ENCODE peak calls at places on chromosome 20, in seven cellular contexts. U is sigmoid colon, P is heart left ventricle, M is adrenal gland, S is heart right ventricle, T is IMR-90, H is aorta. O is an unnamed sample.

GRCh38 chr20:35968930-35969329 is 540 bp downstream of the CNBD2 start:
- DNase-seq in U (no peak), P (no peak), M (no peak), S (no peak), T (no peak), H (no peak), O (no peak)

GRCh38 chr20:25629816-25630499 is 6.1 kb upstream of the NANP start:
- DNase-seq in U (no peak), P (no peak), M (no peak), S (no peak), T (no peak), H (no peak), O (no peak)

GRCh38 chr20:3461911-3462677 is 8.7 kb upstream of the ATRN start:
- DNase-seq in U (no peak), P (no peak), M (peak; percentile 80), S (no peak), T (no peak), H (no peak), O (no peak)

GRCh38 chr20:37233471-37234253 is 28.0 kb downstream of the GHRH start:
- DNase-seq in U (no peak), P (no peak), M (no peak), S (no peak), T (no peak), H (no peak), O (no peak)

GRCh38 chr20:8330785-8331699 is 199.0 kb downstream of the PLCB1 start:
- DNase-seq in U (no peak), P (no peak), M (no peak), S (no peak), T (no peak), H (no peak), O (no peak)

GRCh38 chr20:6636209-6637159 is 131.0 kb upstream of the BMP2 start:
- DNase-seq in U (no peak), P (peak; percentile 30), M (peak; percentile 30), S (no peak), T (peak; percentile 69), H (no peak), O (peak; percentile 6)

GRCh38 chr20:50175938-50176933 is 14.4 kb upstream of the CEBPB start:
- DNase-seq in U (peak; percentile 61), P (no peak), M (no peak), S (no peak), T (no peak), H (no peak), O (no peak)

GRCh38 chr20:24984963-24985640 is 7.4 kb downstream of the APMAP start:
- DNase-seq in U (peak; percentile 57), P (no peak), M (no peak), S (no peak), T (no peak), H (no peak), O (no peak)

GRCh38 chr20:29741894-29742698 is 1515.4 kb upstream of the DEFB115 start:
- DNase-seq in U (no peak), P (no peak), M (no peak), S (no peak), T (no peak), H (no peak), O (no peak)

GRCh38 chr20:17992224-17992637 is 23.4 kb downstream of the MGME1 start:
- DNase-seq in U (no peak), P (no peak), M (no peak), S (no peak), T (no peak), H (no peak), O (no peak)

GRCh38 chr20:61929971-61930666 is 135.6 kb downstream of the TAF4 start:
- DNase-seq in U (no peak), P (no peak), M (no peak), S (peak; percentile 1), T (no peak), H (no peak), O (no peak)

GRCh38 chr20:61930776-61931475 is 134.8 kb downstream of the TAF4 start:
- DNase-seq in U (peak; percentile 58), P (no peak), M (no peak), S (peak; percentile 6), T (no peak), H (peak; percentile 35), O (peak; percentile 65)

GRCh38 chr20:61932711-61933480 is 132.8 kb downstream of the TAF4 start:
- DNase-seq in U (peak; percentile 46), P (no peak), M (peak; percentile 1), S (peak; percentile 3), T (no peak), H (peak; percentile 33), O (peak; percentile 58)

GRCh38 chr20:61932199-61932592 is 133.5 kb downstream of the TAF4 start:
- DNase-seq in U (peak; percentile 32), P (no peak), M (peak; percentile 2), S (peak; percentile 1), T (no peak), H (peak; percentile 29), O (no peak)

GRCh38 chr20:61931476-61932198 is 134.0 kb downstream of the TAF4 start:
- DNase-seq in U (peak; percentile 28), P (no peak), M (peak; percentile 2), S (peak; percentile 1), T (no peak), H (peak; percentile 23), O (no peak)
- H3K27me3 ChIP-seq in U (peaks cover 8% of the 10 kb centered on the region), P (peaks cover 2% of the 10 kb centered on the region), M (no peaks in the 10 kb centered on the region), S (no peaks in the 10 kb centered on the region), T (no peaks in the 10 kb centered on the region), H (no peaks in the 10 kb centered on the region), O (no peaks in the 10 kb centered on the region)

GRCh38 chr20:19363439-19363838 is 151.0 kb downstream of the SLC24A3 start:
- DNase-seq in U (no peak), P (no peak), M (no peak), S (no peak), T (no peak), H (no peak), O (no peak)

GRCh38 chr20:19367591-19367990 is 155.1 kb downstream of the SLC24A3 start:
- DNase-seq in U (no peak), P (no peak), M (no peak), S (no peak), T (no peak), H (no peak), O (no peak)

GRCh38 chr20:19361801-19362200 is 149.4 kb downstream of the SLC24A3 start:
- DNase-seq in U (no peak), P (no peak), M (no peak), S (no peak), T (no peak), H (no peak), O (no peak)
- H3K4me3 ChIP-seq in U (no peak overlapping the region), P (no peak overlapping the region), M (no peak overlapping the region), S (no peak overlapping the region), T (no peak overlapping the region), H (no peak overlapping the region), O (no peak overlapping the region)

GRCh38 chr20:59253779-59254319 is 46.6 kb upstream of the EDN3 start:
- DNase-seq in U (no peak), P (no peak), M (no peak), S (no peak), T (no peak), H (no peak), O (no peak)
- H3K27me3 ChIP-seq in U (peaks cover 27% of the 10 kb centered on the region), P (peaks cover 4% of the 10 kb centered on the region), M (peaks cover 12% of the 10 kb centered on the region), S (peaks cover 36% of the 10 kb centered on the region), T (no peaks in the 10 kb centered on the region), H (no peaks in the 10 kb centered on the region), O (no peaks in the 10 kb centered on the region)

GRCh38 chr20:57264151-57264792 is 2.2 kb downstream of the BMP7 start:
- DNase-seq in U (no peak), P (no peak), M (no peak), S (peak; percentile 16), T (no peak), H (no peak), O (peak; percentile 75)
- H3K4me3 ChIP-seq in U (peak overlapping the region; percentile 47), P (no peak overlapping the region), M (no peak overlapping the region), S (no peak overlapping the region), T (no peak overlapping the region), H (no peak overlapping the region), O (peak overlapping the region; percentile 47)

GRCh38 chr20:41374568-41374920 is 7.9 kb upstream of the EMILIN3 start:
- DNase-seq in U (no peak), P (no peak), M (no peak), S (no peak), T (no peak), H (no peak), O (no peak)
- H3K27me3 ChIP-seq in U (no peaks in the 10 kb centered on the region), P (no peaks in the 10 kb centered on the region), M (no peaks in the 10 kb centered on the region), S (no peaks in the 10 kb centered on the region), T (peaks cover 53% of the 10 kb centered on the region), H (no peaks in the 10 kb centered on the region), O (no peaks in the 10 kb centered on the region)

DNA sequence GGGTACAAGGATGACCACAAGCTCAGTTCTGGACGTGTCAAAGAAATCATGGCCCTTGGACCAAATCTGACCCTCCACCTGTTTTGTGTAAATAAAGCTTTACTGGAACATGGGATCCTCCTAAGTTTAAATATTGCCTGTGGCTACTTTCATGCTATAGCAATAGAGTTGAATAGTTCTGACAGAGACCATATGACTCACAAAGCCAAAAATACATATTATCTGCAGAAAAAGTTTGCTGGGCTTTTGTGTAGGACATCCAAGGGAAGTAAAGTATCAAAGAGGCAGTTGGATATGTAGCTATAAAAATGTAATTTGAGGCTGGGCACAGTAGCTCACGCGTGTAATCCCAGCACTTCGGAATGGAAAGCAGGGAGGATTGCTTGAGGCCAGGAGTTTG is 78.9 kb downstream of the TOX2 start:
- DNase-seq in U (no peak), P (no peak), M (no peak), S (no peak), T (peak; percentile 31), H (no peak), O (no peak)
- H3K4me3 ChIP-seq in U (no peak overlapping the region), P (no peak overlapping the region), M (no peak overlapping the region), S (no peak overlapping the region), T (no peak overlapping the region), H (no peak overlapping the region), O (no peak overlapping the region)

DNA sequence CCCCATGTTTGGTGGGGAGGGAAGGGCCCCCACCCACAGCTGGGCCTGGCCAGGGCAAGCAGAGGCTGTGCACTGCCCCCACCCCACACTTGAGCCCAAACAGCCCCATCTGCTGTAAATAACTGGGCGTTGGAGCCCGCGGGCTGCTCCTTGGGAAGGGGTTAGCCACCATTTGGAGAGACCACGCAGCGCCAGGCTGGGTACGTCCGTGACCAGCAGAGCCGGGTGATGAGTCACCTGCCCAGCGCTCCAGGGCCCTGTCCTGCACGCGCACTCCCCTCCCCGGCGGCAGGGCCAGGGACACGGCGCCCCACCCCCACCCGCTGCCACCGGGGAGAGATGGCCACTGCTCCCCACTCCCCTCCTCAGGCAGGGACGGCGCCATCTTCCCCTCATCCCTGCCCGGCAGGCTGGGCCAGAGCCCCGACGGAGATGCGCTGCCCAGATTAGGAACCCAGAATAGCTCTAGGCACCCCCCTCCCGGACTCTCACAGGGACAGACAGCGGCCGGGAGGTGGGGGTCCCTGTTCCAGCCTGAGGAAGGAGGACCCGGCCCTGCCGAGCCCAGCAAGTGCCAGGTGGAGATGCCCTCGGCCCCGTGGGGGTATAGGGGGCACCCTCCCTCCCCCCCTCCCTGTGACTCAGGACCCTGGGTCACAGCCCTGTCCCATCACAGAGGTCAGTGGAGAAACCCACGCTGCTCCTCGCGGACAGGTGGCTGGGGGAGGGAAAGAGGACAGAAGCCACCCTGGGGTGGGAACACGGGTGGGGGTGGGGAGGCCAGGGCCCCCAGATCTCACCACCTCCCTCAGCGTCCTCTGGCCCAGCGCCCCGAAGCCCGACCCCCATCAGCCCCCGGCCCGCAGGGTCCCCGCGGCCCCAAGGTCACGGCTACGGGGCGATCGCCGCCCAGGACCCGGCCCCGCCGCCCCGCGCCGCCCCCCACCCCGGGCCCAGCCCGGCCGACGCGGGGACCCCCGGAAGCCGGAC is 642 bp downstream of the EEF1A2 start:
- DNase-seq in U (peak; percentile 66), P (peak; percentile 68), M (peak; percentile 89), S (peak; percentile 65), T (peak; percentile 36), H (no peak), O (peak; percentile 89)
- H3K27me3 ChIP-seq in U (peaks cover 76% of the 10 kb centered on the region), P (no peaks in the 10 kb centered on the region), M (no peaks in the 10 kb centered on the region), S (peaks cover 50% of the 10 kb centered on the region), T (peaks cover 26% of the 10 kb centered on the region), H (no peaks in the 10 kb centered on the region), O (peaks cover 34% of the 10 kb centered on the region)

O was measured in H7.